ENCODE peak calls at places on chromosomes 16 and 17, in ten cellular contexts. Y, J, S, F, M, V, I, L, H and E are unnamed samples.

GRCh38 chr16:8675183-8676159 is 1.1 kb downstream of the ABAT start:
- DNase-seq in Y (peak; percentile 11), J (peak; percentile 38), S (peak; percentile 42), F (peak; percentile 32), M (no peak), V (peak; percentile 18), I (no peak), L (peak; percentile 12), H (peak; percentile 34), E (no peak)

GRCh38 chr16:84686702-84687298 is 13.0 kb upstream of the USP10 start:
- DNase-seq in Y (no peak), J (no peak), S (no peak), F (no peak), M (no peak), V (no peak), I (no peak), L (no peak), H (no peak), E (no peak)

GRCh38 chr16:590165-590874 is 454 bp downstream of the RAB40C start:
- DNase-seq in Y (no peak), J (no peak), S (no peak), F (no peak), M (no peak), V (peak; percentile 64), I (no peak), L (no peak), H (no peak), E (no peak)

GRCh38 chr17:51059781-51060180 is 60.9 kb downstream of the SPAG9 start:
- DNase-seq in Y (no peak), J (no peak), S (no peak), F (no peak), M (no peak), V (peak; percentile 25), I (no peak), L (no peak), H (no peak), E (no peak)

GRCh38 chr17:41492771-41493170 is 3.1 kb upstream of the KRT36 start:
- DNase-seq in Y (peak; percentile 27), J (no peak), S (no peak), F (peak; percentile 78), M (no peak), V (peak; percentile 81), I (peak; percentile 3), L (no peak), H (no peak), E (no peak)

GRCh38 chr17:17792551-17793377 is 44.0 kb downstream of the SREBF1 start:
- DNase-seq in Y (no peak), J (peak; percentile 75), S (peak; percentile 51), F (no peak), M (peak; percentile 23), V (peak; percentile 88), I (peak; percentile 25), L (no peak), H (peak; percentile 40), E (peak; percentile 17)

GRCh38 chr16:6684076-6684673 is 648.5 kb upstream of the RBFOX1 start:
- DNase-seq in Y (no peak), J (no peak), S (no peak), F (no peak), M (no peak), V (no peak), I (no peak), L (no peak), H (no peak), E (no peak)

GRCh38 chr17:45364531-45365390 is 47.9 kb upstream of the MAP3K14 start:
- DNase-seq in Y (no peak), J (no peak), S (no peak), F (peak; percentile 69), M (no peak), V (peak; percentile 57), I (no peak), L (no peak), H (no peak), E (no peak)

GRCh38 chr17:81391268-81391963 is 3.8 kb upstream of the BAHCC1 start:
- DNase-seq in Y (no peak), J (no peak), S (no peak), F (no peak), M (no peak), V (no peak), I (no peak), L (no peak), H (no peak), E (no peak)

GRCh38 chr17:72388765-72389473 is 268.1 kb downstream of the SOX9 start:
- DNase-seq in Y (no peak), J (no peak), S (no peak), F (no peak), M (no peak), V (peak; percentile 33), I (no peak), L (no peak), H (no peak), E (no peak)

GRCh38 chr16:81997738-81998137 is 13.5 kb downstream of the SDR42E1 start:
- DNase-seq in Y (no peak), J (no peak), S (no peak), F (no peak), M (peak; percentile 56), V (peak; percentile 89), I (no peak), L (no peak), H (no peak), E (peak; percentile 60)